ENCODE peak calls at places on chromosomes 11 and 22, in five cellular contexts. Q is body of pancreas, X is ovary, M is A549, K is spleen. F is an unnamed sample.

GRCh38 chr11:90874281-90874680 is 651.4 kb upstream of the CHORDC1 start:
- DNase-seq in Q (no peak), X (no peak), M (no peak), K (no peak), F (no peak)

GRCh38 chr11:113971506-113972195 is 3.3 kb upstream of the HTR3A start:
- DNase-seq in Q (no peak), X (no peak), M (no peak), K (no peak), F (no peak)

GRCh38 chr11:105489431-105489830 is 120.4 kb upstream of the GRIA4 start:
- DNase-seq in Q (no peak), X (no peak), M (no peak), K (no peak), F (no peak)

GRCh38 chr22:30266445-30267381 is at the start of gene OSM:
- DNase-seq in Q (no peak), X (no peak), M (no peak), K (peak; percentile 97), F (peak; percentile 74)

GRCh38 chr11:123054301-123055065 is 7.5 kb downstream of the HSPA8 start:
- DNase-seq in Q (no peak), X (no peak), M (peak; percentile 55), K (no peak), F (no peak)

GRCh38 chr11:118343981-118344521 is at the start of gene CD3G:
- DNase-seq in Q (no peak), X (no peak), M (no peak), K (peak; percentile 84), F (no peak)

GRCh38 chr11:63490551-63491239 is at the start of gene PLAAT5:
- DNase-seq in Q (peak; percentile 30), X (peak; percentile 81), M (no peak), K (peak; percentile 83), F (no peak)

GRCh38 chr11:18736590-18737148 is 10.7 kb upstream of the IGSF22 start:
- DNase-seq in Q (no peak), X (no peak), M (no peak), K (no peak), F (no peak)

GRCh38 chr11:94511932-94512781 is at the start of gene C11orf97:
- DNase-seq in Q (peak; percentile 75), X (peak; percentile 65), M (peak; percentile 8), K (peak; percentile 88), F (peak; percentile 51)

GRCh38 chr22:27238935-27239510 is 562.5 kb downstream of the MN1 start:
- DNase-seq in Q (peak; percentile 70), X (peak; percentile 92), M (peak; percentile 57), K (no peak), F (peak; percentile 87)

GRCh38 chr11:132205496-132205895 is 835.1 kb downstream of the NTM start:
- DNase-seq in Q (no peak), X (no peak), M (no peak), K (no peak), F (no peak)

GRCh38 chr11:71193431-71193830 is 58.9 kb downstream of the SHANK2 start:
- DNase-seq in Q (no peak), X (no peak), M (no peak), K (peak; percentile 63), F (no peak)

GRCh38 chr22:41446057-41446501 is 522 bp downstream of the TOB2 start:
- DNase-seq in Q (peak; percentile 52), X (peak; percentile 67), M (no peak), K (peak; percentile 91), F (peak; percentile 49)

GRCh38 chr11:1192741-1193325 is 30.0 kb upstream of the MUC5B start:
- DNase-seq in Q (peak; percentile 5), X (peak; percentile 2), M (no peak), K (peak; percentile 23), F (no peak)

GRCh38 chr11:61853698-61854169 is 25.6 kb downstream of the FADS2 start:
- DNase-seq in Q (no peak), X (no peak), M (no peak), K (peak; percentile 67), F (peak; percentile 79)

GRCh38 chr11:63813563-63814382 is 517 bp downstream of the SPINDOC start:
- DNase-seq in Q (peak; percentile 34), X (peak; percentile 64), M (peak; percentile 38), K (peak; percentile 84), F (peak; percentile 47)

GRCh38 chr11:69006816-69007215 is 6.2 kb downstream of the MRGPRF start:
- DNase-seq in Q (no peak), X (peak; percentile 21), M (no peak), K (no peak), F (no peak)

GRCh38 chr11:2591805-2592204 is 108.0 kb downstream of the KCNQ1OT1 start:
- DNase-seq in Q (no peak), X (peak; percentile 10), M (no peak), K (no peak), F (peak; percentile 55)

GRCh38 chr22:39348909-39349505 is 784 bp upstream of the SYNGR1 start:
- DNase-seq in Q (no peak), X (peak; percentile 73), M (no peak), K (no peak), F (no peak)

GRCh38 chr11:76614471-76615183 is 55.9 kb downstream of the LRRC32 start:
- DNase-seq in Q (no peak), X (no peak), M (no peak), K (peak; percentile 71), F (peak; percentile 83)

GRCh38 chr11:106480581-106481185 is 403.2 kb downstream of the AASDHPPT start:
- DNase-seq in Q (no peak), X (no peak), M (no peak), K (no peak), F (no peak)

GRCh38 chr11:69650081-69650831 is 9.3 kb downstream of the CCND1 start:
- DNase-seq in Q (no peak), X (no peak), M (no peak), K (peak; percentile 59), F (no peak)

DNA sequence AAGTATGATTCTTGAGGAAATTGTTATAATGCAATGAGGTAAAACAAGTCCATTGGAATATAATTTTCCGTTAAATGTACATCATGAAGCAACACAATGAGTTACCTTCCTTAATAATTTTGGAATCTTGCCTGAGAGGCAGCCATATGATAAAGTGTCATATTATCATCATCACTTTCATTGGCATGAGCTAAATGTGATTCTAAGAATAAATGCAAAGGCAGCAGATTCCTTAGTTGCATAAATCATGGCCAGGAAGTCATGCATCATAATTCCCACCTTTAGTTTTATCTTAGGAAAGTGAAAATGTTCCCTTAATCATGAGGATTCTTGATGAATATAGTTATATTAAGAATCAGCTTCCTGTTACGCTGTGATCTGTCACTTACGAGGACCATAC is 14.2 kb upstream of the MMP1 start:
- DNase-seq in Q (no peak), X (no peak), M (no peak), K (no peak), F (no peak)
- H3K27ac ChIP-seq in Q (no peak overlapping the region), X (no peak overlapping the region), M (no peak overlapping the region), K (no peak overlapping the region), F (no peak overlapping the region)

GRCh38 chr11:130647371-130647770 is 198.9 kb downstream of the ADAMTS15 start:
- DNase-seq in Q (no peak), X (no peak), M (no peak), K (no peak), F (no peak)
- TF ChIP-seq POLR2A in Q (no peak), X (no peak), M (no peak), K (no peak), F (no peak)

GRCh38 chr22:32843300-32843699 is 41.8 kb downstream of the TIMP3 start:
- DNase-seq in Q (no peak), X (no peak), M (no peak), K (no peak), F (no peak)
- H3K27ac ChIP-seq in Q (no peak overlapping the region), X (no peak overlapping the region), M (no peak overlapping the region), K (no peak overlapping the region), F (no peak overlapping the region)

DNA sequence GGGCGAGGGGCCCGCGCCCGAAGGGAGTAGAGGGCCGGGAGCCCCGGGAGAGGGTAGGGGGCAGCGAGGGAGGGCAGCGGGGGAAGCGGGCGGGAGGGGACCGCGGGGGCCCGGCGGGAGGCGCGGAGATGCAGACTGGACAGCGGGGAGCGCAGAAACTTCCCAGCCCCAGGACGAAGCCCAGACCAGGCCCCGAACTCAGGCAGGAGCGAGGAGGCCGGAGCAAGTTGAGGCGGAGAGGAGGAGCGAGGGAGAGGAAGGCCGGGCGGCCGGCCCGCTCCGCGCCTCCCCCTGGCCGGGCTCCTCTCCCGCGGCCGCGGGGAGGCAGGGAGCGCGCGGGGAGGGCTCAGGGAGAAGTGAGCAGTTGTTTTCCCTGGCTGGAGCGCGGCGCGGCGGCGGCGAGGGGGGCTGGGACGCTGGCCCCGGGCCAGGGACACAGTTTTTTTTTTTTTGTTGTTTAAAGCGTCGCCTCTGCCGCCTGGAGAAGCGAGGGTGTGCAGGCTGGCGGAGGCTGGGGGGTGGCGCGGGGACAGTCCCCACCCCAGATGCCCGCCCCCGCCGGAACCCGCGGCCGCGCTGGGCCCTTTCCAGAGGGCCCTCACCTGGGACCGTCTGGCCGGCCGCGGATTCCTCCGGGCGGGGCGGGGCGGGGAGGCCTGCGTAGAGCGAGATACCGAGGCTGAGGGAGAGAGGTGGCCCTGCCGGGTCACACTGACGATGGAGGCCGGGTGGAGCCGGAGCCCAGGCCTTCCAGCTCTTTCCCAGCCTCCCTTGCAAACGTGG is at the start of gene LTBP3:
- DNase-seq in Q (peak; percentile 83), X (peak; percentile 88), M (peak; percentile 59), K (peak; percentile 89), F (peak; percentile 87)
- TF ChIP-seq POLR2A in Q (peak; percentile 72), X (peak; percentile 26), M (peak; percentile 18), K (no peak), F (no peak)

GRCh38 chr11:88358040-88358431 is 20.5 kb upstream of the CTSC start:
- DNase-seq in Q (no peak), X (no peak), M (no peak), K (no peak), F (no peak)
- H3K27ac ChIP-seq in Q (no peak overlapping the region), X (no peak overlapping the region), M (peak overlapping the region; percentile 57), K (peak overlapping the region; percentile 70), F (no peak overlapping the region)

DNA sequence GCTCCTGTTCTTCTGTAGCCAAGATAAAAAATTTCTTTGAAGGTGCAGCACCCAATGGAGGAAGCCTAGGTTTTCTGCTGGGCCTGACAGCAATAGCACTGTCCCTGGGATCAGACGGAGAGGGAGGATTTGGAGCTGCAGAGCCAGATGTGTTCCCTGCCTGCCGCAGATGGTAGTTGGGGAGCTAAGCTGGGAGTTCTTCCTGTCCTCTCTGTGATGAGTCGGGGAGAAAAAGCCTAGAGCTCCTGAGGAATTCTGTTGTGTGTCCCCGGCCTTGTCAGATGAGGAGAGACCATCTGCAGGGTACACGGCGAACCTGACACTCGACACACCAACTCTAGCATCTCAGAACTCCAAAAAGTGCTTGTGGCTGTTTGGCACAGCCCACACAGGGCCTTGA is 103.8 kb upstream of the CRYBB3 start:
- DNase-seq in Q (no peak), X (no peak), M (no peak), K (no peak), F (no peak)
- TF ChIP-seq POLR2A in Q (no peak), X (no peak), M (no peak), K (no peak), F (no peak)

DNA sequence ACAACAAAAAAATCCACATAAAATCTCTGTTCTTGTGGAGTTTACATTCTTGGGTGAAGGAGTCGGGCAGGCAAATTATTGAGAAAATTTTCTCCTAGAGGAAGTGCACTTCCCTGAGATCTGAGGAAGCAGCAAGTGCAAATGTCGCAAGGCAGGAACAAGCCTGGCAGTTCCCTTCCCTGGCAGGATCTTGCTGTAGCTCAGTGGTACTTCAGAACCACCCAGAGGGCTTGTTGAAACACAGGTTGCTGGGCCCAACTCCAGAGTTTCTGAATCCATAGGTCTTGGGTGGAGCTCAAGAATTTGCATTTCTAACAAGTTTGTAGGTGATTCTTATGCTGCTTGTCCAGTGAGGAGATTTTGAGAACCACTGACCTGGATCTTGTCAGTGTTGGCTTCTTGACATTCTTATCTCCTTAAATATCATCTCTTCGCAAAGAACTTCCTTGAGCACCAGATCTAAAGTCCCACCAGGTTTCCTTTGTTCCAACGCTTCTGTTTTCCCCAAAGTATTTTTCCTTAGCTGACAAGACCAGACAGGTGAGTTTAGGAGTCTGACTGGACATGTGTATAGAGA is 9.6 kb downstream of the QSER1 start:
- DNase-seq in Q (no peak), X (no peak), M (no peak), K (no peak), F (no peak)
- H3K27ac ChIP-seq in Q (no peak overlapping the region), X (no peak overlapping the region), M (no peak overlapping the region), K (no peak overlapping the region), F (no peak overlapping the region)